ENCODE peak calls at places on chromosomes 7 and 10, in ten cellular contexts. B, I, P, J, O, Y, W, R, K and A are unnamed samples.

GRCh38 chr10:23158370-23158769 is 33.7 kb upstream of the PTF1A start:
- DNase-seq in B (peak), I (peak), P (peak), J (peak), O (no peak), Y (peak), W (peak), R (peak), K (peak), A (no peak)

GRCh38 chr7:92177362-92177761 is 1.6 kb downstream of the LRRD1 start:
- DNase-seq in B (peak), I (no peak), P (no peak), J (no peak), O (no peak), Y (no peak), W (no peak), R (peak), K (peak), A (no peak)

GRCh38 chr7:144454256-144455039 is 51.0 kb upstream of the NOBOX start:
- DNase-seq in B (no peak), I (no peak), P (no peak), J (no peak), O (no peak), Y (no peak), W (no peak), R (no peak), K (no peak), A (no peak)

GRCh38 chr10:92799591-92799990 is 48.7 kb upstream of the EXOC6 start:
- DNase-seq in B (no peak), I (no peak), P (no peak), J (no peak), O (no peak), Y (no peak), W (no peak), R (no peak), K (no peak), A (no peak)

GRCh38 chr10:124225468-124226270 is 132.3 kb upstream of the CHST15 start:
- DNase-seq in B (no peak), I (peak), P (no peak), J (no peak), O (no peak), Y (peak), W (no peak), R (no peak), K (no peak), A (no peak)

GRCh38 chr10:23945845-23946244 is 263.1 kb upstream of the KIAA1217 start:
- DNase-seq in B (no peak), I (no peak), P (no peak), J (no peak), O (no peak), Y (no peak), W (no peak), R (no peak), K (no peak), A (no peak)

GRCh38 chr7:151758994-151759540 is 117.8 kb downstream of the PRKAG2 start:
- DNase-seq in B (no peak), I (no peak), P (no peak), J (no peak), O (no peak), Y (no peak), W (no peak), R (no peak), K (no peak), A (no peak)

GRCh38 chr7:137741443-137741842 is 105.3 kb downstream of the DGKI start:
- DNase-seq in B (no peak), I (no peak), P (no peak), J (no peak), O (no peak), Y (no peak), W (no peak), R (no peak), K (no peak), A (no peak)

GRCh38 chr10:60827791-60828488 is 49.7 kb downstream of the CDK1 start:
- DNase-seq in B (peak), I (no peak), P (peak), J (no peak), O (no peak), Y (no peak), W (no peak), R (no peak), K (peak), A (no peak)

GRCh38 chr7:81470084-81470723 is 299.6 kb downstream of the HGF start:
- DNase-seq in B (peak), I (no peak), P (peak), J (peak), O (no peak), Y (peak), W (peak), R (peak), K (peak), A (peak)

GRCh38 chr10:125638555-125638954 is 44.4 kb downstream of the TEX36 start:
- DNase-seq in B (no peak), I (no peak), P (no peak), J (no peak), O (no peak), Y (no peak), W (no peak), R (no peak), K (no peak), A (no peak)

GRCh38 chr7:149821191-149822148 is 16.7 kb upstream of the ZNF862 start:
- DNase-seq in B (no peak), I (no peak), P (peak), J (no peak), O (no peak), Y (no peak), W (no peak), R (no peak), K (peak), A (peak)

GRCh38 chr10:30786131-30786530 is 156.6 kb upstream of the LYZL2 start:
- DNase-seq in B (peak), I (no peak), P (no peak), J (no peak), O (no peak), Y (peak), W (no peak), R (no peak), K (peak), A (no peak)

GRCh38 chr10:69626826-69627225 is 3.2 kb upstream of the FAM241B start:
- DNase-seq in B (no peak), I (no peak), P (no peak), J (no peak), O (no peak), Y (no peak), W (no peak), R (no peak), K (no peak), A (no peak)